ENCODE peak calls at places on chromosomes 12 and 14, in five cellular contexts. J, C, I, E and H are unnamed samples.

GRCh38 chr12:125159687-125160086 is 94.5 kb downstream of the AACS start:
- DNase-seq in J (no peak), E (no peak), C (no peak), I (no peak), H (no peak)

GRCh38 chr14:43647302-43647701 is 859.8 kb downstream of the FSCB start:
- DNase-seq in J (no peak), C (peak; percentile 23), E (peak; percentile 8), I (no peak), H (no peak)

GRCh38 chr12:1799882-1800645 is 20.3 kb upstream of the LRTM2 start:
- DNase-seq in I (no peak), C (no peak), J (peak; percentile 37), E (no peak), H (no peak)

GRCh38 chr14:59585891-59586554 is 9.4 kb upstream of the CCDC175 start:
- DNase-seq in E (peak; percentile 56), J (no peak), C (no peak), I (no peak), H (no peak)

GRCh38 chr12:132847363-132848356 is 19.0 kb upstream of the GOLGA3 start:
- DNase-seq in E (no peak), J (no peak), I (no peak), C (no peak), H (no peak)

GRCh38 chr14:106291626-106292025 is 765.2 kb downstream of the TMEM121 start:
- DNase-seq in E (no peak), C (no peak), J (no peak), I (no peak), H (no peak)

GRCh38 chr14:104818714-104819161 is 17.8 kb downstream of the ZBTB42 start:
- DNase-seq in J (no peak), C (no peak), E (no peak), I (no peak), H (no peak)

GRCh38 chr12:132225214-132225613 is 81.0 kb downstream of the NOC4L start:
- DNase-seq in I (no peak), C (no peak), E (no peak), J (no peak), H (no peak)

GRCh38 chr14:105974902-105975301 is 448.5 kb downstream of the TMEM121 start:
- DNase-seq in E (no peak), I (no peak), J (no peak), C (peak; percentile 39), H (peak; percentile 64)

GRCh38 chr14:23153891-23154796 is 29.3 kb downstream of the SLC7A8 start:
- DNase-seq in E (peak; percentile 93), J (peak; percentile 94), C (no peak), I (peak; percentile 91), H (peak; percentile 34)

GRCh38 chr12:95484524-95484923 is 10.6 kb downstream of the METAP2 start:
- DNase-seq in E (peak; percentile 43), J (no peak), I (no peak), C (no peak), H (no peak)

GRCh38 chr12:92078167-92079053 is 67.2 kb downstream of the BTG1 start:
- DNase-seq in E (peak; percentile 98), I (no peak), C (no peak), J (no peak), H (no peak)

DNA sequence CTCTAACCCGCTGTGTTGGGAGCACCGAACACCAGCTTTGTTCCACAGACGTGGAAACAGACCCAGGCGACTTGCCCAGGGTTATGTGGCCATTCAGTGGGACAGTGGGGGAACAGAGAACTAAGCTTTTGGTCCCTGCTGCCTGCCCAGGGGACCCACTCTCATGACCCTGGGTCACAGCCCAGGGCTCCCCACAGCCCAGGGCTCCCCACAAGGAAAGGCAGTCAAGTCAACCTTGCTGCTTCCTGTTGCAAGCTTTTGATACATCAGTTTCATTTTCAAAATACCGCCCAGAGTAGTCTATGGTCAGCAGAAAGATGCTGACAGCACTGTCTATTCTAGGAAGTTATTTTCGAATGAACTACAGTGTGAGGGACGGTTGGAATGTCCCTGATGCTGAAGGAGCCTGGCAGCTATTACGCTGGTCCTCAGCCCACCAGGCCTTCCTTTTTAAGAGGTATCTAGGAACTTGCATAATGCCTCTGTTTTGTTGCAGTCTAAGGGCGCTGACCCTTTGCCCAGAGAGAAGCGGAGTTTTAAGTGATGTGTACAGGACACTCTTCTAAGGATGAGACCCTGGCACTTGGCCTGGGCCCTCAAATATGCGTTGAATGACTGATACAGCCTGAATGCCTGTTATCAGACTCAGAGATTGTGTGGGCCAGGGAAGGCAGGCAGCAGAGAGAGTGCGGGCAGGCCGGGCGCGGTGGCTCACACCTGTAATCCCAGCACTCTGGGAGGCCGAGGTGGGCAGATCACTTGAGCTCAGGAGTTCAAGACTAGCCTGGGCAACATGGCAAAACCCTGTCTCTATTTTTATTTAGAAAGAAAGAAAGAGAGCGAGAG is 12.6 kb upstream of the TTC7B start:
- DNase-seq in J (no peak), I (no peak), E (no peak), C (no peak), H (no peak)
- H3K4me3 ChIP-seq in J (no peak overlapping the region), I (peak overlapping the region; percentile 51), E (peak overlapping the region; percentile 36), C (peak overlapping the region; percentile 57), H (peak overlapping the region; percentile 41)

DNA sequence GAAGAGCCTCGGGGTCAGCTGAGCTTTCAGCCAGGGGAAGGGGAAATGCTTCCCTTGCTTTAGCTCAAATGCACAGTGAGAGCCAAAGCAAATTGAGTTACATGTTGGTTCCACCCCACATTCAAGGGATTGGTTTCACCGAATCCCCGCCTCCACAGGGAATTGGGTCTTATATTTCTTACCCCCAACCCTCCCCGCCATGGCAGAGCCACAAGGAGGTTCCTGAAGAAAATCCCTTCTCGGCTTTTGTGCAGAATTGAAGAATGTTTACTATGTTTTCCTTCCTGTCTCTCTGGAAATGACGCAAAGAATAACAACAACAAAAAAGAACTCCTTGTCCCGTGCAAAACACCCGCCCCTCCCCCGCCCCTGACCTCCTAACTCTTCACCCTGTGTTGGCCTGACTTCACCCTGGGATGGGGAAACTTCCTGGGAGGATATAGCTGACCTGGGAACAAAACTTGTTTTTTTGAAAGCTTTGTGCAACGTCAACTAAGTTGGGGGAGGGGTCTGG is 21.9 kb upstream of the CIPC start:
- DNase-seq in J (no peak), I (peak; percentile 89), C (peak; percentile 19), E (peak; percentile 98), H (no peak)
- H3K4me3 ChIP-seq in J (no peak overlapping the region), I (peak overlapping the region; percentile 42), C (no peak overlapping the region), E (peak overlapping the region; percentile 46), H (no peak overlapping the region)

DNA sequence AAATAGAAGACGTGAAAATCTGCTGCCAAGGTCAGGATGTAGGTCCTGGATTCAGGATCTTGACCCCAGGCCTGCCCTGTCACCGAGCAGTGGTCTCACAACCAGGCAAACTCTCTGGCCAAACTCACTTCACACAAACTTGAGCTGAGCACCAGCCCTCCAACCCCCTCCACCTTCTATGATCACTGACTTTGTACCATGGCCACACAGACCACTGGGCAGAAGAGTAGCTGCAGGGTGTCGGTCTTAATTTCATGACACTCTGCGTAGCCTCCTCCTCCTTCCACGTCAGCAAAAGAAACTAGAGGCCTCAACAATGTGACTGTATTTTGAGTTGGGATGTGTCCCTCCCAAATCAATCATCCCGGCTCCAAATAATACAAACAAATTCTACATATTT is 7.2 kb upstream of the TBX3 start:
- DNase-seq in J (no peak), C (no peak), E (no peak), I (no peak), H (no peak)
- H3K4me3 ChIP-seq in J (no peak overlapping the region), C (no peak overlapping the region), E (no peak overlapping the region), I (no peak overlapping the region), H (no peak overlapping the region)

GRCh38 chr12:57476162-57476992 is 3.3 kb downstream of the ARHGAP9 start:
- DNase-seq in I (no peak), E (no peak), C (no peak), J (no peak), H (no peak)
- H3K4me3 ChIP-seq in I (peak overlapping the region; percentile 49), E (no peak overlapping the region), C (no peak overlapping the region), J (peak overlapping the region; percentile 12), H (no peak overlapping the region)

GRCh38 chr12:66493841-66494240 is 185.0 kb downstream of the GRIP1 start:
- DNase-seq in E (no peak), C (no peak), I (no peak), J (no peak), H (no peak)

GRCh38 chr12:66496595-66496994 is 182.3 kb downstream of the GRIP1 start:
- DNase-seq in I (no peak), J (no peak), C (no peak), E (no peak), H (no peak)

GRCh38 chr12:66495709-66496108 is 183.2 kb downstream of the GRIP1 start:
- DNase-seq in I (no peak), E (no peak), J (no peak), C (no peak), H (no peak)

GRCh38 chr12:66497000-66497897 is 181.6 kb downstream of the GRIP1 start:
- DNase-seq in J (no peak), C (no peak), I (no peak), E (peak; percentile 2), H (no peak)

DNA sequence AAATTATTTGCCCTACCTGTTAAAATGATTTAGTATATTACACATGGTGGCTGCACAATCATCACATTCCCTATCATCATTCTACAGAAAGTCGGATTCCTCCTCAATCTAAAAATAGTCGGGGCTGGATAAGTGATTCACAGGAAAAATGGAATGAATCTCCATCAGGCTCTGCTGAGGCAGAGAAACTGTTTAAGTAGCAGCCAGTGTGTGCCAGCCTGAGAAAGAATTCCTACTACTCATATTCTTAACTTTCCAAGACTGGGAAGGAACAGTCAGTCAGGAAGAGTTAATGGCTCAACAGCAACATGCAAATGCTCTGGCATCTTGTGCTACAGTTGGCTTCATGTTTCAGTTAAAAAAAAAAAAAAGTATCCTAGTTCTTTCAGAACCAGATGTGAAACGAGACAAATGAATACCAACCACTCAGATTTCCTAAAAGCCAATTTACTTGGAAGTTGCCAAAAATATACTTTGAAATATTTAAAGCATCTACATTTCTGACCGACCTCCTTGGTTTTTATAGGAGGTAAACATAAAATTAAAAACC is 187.0 kb downstream of the GRIP1 start:
- DNase-seq in E (no peak), I (no peak), J (no peak), C (no peak), H (no peak)
- H3K4me3 ChIP-seq in E (no peak overlapping the region), I (no peak overlapping the region), J (no peak overlapping the region), C (no peak overlapping the region), H (no peak overlapping the region)